ENCODE peak calls at places on chromosomes 5 and 9, in four cellular contexts. Z, Q, O and L are unnamed samples.

GRCh38 chr5:167623354-167623753 is 668.1 kb upstream of the WWC1 start:
- DNase-seq in Z (no peak), Q (no peak), O (no peak), L (no peak)

GRCh38 chr5:1348986-1349245 is 4.0 kb upstream of the CLPTM1L start:
- DNase-seq in Z (no peak), Q (no peak), O (no peak), L (no peak)

GRCh38 chr9:34986541-34987047 is 3.0 kb upstream of the DNAJB5 start:
- DNase-seq in Z (no peak), Q (no peak), O (no peak), L (no peak)

GRCh38 chr5:150989695-150990094 is 30.7 kb upstream of the GPX3 start:
- DNase-seq in Z (no peak), Q (no peak), O (no peak), L (no peak)

GRCh38 chr5:54514269-54514668 is 3.3 kb upstream of the SNX18 start:
- DNase-seq in Z (no peak), Q (no peak), O (no peak), L (no peak)

GRCh38 chr9:136354592-136355085 is 8.9 kb downstream of the DNLZ start:
- DNase-seq in Z (peak; percentile 35), Q (peak; percentile 23), O (no peak), L (no peak)

GRCh38 chr9:98811051-98811650 is 3.7 kb downstream of the GALNT12 start:
- DNase-seq in Z (no peak), Q (no peak), O (no peak), L (no peak)

GRCh38 chr5:96823900-96824351 is 16.2 kb upstream of the ERAP1 start:
- DNase-seq in Z (no peak), Q (peak; percentile 23), O (no peak), L (no peak)

GRCh38 chr5:37888476-37888875 is 48.6 kb upstream of the GDNF start:
- DNase-seq in Z (no peak), Q (no peak), O (no peak), L (no peak)

GRCh38 chr9:87280421-87280820 is 217.2 kb upstream of the DAPK1 start:
- DNase-seq in Z (no peak), Q (no peak), O (no peak), L (no peak)

GRCh38 chr5:35476046-35476445 is 141.6 kb upstream of the SPEF2 start:
- DNase-seq in Z (no peak), Q (no peak), O (no peak), L (no peak)

GRCh38 chr5:126122942-126123341 is 300.3 kb upstream of the GRAMD2B start:
- DNase-seq in Z (no peak), Q (no peak), O (no peak), L (no peak)

GRCh38 chr5:140345919-140346347 is 470 bp downstream of the HBEGF start:
- DNase-seq in Z (no peak), Q (peak; percentile 67), O (peak; percentile 71), L (peak; percentile 68)

GRCh38 chr5:172533399-172534228 is 79.3 kb upstream of the SH3PXD2B start:
- DNase-seq in Z (no peak), Q (no peak), O (no peak), L (no peak)

GRCh38 chr5:159021360-159022177 is 78.1 kb downstream of the EBF1 start:
- DNase-seq in Z (no peak), Q (no peak), O (no peak), L (no peak)

GRCh38 chr5:159971038-159971437 is 37.9 kb upstream of the TTC1 start:
- DNase-seq in Z (no peak), Q (no peak), O (no peak), L (no peak)

GRCh38 chr5:87136733-87137132 is 130.9 kb upstream of the RASA1 start:
- DNase-seq in Z (no peak), Q (no peak), O (no peak), L (no peak)

GRCh38 chr9:98778251-98778650 is 18.1 kb downstream of the ANKS6 start:
- DNase-seq in Z (no peak), Q (no peak), O (no peak), L (no peak)

DNA sequence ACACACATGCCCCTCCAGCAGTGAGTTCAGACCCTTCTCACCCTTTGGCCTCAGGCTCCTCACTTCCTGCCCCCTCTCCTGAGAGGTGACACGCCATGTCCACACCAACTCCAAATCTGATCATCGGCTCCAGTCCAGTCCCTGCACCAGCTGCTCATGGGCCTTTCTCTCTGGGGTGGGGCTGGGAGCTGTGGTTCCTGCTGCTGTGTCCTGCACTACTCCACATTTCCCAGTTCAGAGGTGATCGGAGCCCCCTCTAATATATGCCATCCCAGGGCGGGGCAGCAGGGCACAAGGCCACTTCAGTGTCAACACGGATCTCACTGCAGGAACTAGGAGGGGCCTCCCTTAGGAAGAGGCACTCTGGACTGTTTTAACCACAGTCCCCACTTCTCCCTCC is 91.5 kb downstream of the ADAMTS2 start:
- DNase-seq in Z (no peak), Q (no peak), O (peak; percentile 10), L (no peak)
- TF ChIP-seq CTCF in Z (no peak), Q (no peak), O (no peak), L (no peak)

GRCh38 chr5:59756373-59757035 is 137.0 kb downstream of the PDE4D start:
- DNase-seq in Z (no peak), Q (no peak), O (no peak), L (no peak)
- TF ChIP-seq EP300 in Z (no peak), Q (no peak), O (no peak), L (no peak)

GRCh38 chr5:73786043-73786831 is 160.2 kb downstream of the ARHGEF28 start:
- DNase-seq in Z (no peak), Q (no peak), O (no peak), L (no peak)

GRCh38 chr5:73780297-73781080 is 154.5 kb downstream of the ARHGEF28 start:
- DNase-seq in Z (no peak), Q (no peak), O (no peak), L (no peak)

GRCh38 chr5:73783823-73784222 is 157.8 kb downstream of the ARHGEF28 start:
- DNase-seq in Z (no peak), Q (no peak), O (no peak), L (no peak)
- TF ChIP-seq CTCF in Z (peak; percentile 42), Q (peak; percentile 57), O (no peak), L (no peak)

DNA sequence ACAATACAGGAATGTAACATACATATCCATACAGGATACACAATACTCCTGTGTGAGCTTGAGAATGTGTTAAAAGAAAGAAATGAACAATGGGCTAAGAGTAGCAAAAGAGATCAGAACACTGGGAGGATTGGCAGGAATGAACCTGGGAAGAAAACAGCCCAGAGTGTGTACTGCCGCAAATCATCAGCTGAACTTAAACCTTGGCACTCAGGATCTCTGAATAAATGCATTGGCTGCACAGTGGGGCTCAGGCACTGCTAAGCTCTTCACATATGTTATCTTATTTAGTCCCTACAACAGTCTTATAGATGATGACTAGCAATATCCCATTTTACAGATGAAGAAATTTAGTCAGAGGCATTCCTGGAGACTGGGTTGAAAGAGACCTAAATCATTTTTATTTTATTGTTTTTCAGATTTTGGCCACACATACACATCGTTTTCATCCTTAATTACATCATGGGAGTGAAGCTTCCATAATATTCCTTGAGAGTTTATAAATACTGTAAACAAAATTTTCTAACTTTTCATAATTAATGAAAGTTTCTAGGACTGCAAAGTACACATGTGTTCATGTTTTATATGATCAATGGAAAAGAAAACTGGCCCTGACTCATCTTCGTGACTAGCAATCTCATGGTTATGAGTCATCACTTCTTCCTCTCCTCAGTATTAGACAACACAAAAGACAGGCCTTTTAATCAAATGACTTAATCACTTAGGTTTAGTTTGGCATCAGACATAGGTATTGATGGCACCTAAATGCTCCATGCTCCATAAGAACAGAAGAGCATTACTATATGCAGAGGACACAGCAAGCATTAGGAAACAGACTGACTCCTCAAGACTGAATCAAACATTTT is 59.2 kb downstream of the CDH18 start:
- DNase-seq in Z (no peak), Q (peak; percentile 3), O (no peak), L (no peak)
- TF ChIP-seq EP300 in Z (no peak), Q (no peak), O (no peak), L (no peak)